ENCODE peak calls at places on chromosomes 16 and 17, in four cellular contexts. D, F, E and O are unnamed samples. For H3K36me3, the result is how much of the 10 kb centered on the place peaks cover.

GRCh38 chr17:75319818-75320691 is 30.8 kb upstream of the SLC25A19 start:
- DNase-seq in D (peak), F (no peak), E (peak), O (no peak)

GRCh38 chr17:50186661-50187402 is 14.6 kb downstream of the COL1A1 start:
- DNase-seq in E (peak), D (peak), F (no peak), O (no peak)

GRCh38 chr16:53220585-53220984 is 165.8 kb downstream of the CHD9 start:
- DNase-seq in D (peak), E (no peak), F (no peak), O (no peak)

GRCh38 chr17:73492802-73493139 is 151.5 kb downstream of the SDK2 start:
- DNase-seq in E (no peak), D (no peak), F (no peak), O (no peak)

GRCh38 chr16:56888806-56889205 is 23.8 kb downstream of the SLC12A3 start:
- DNase-seq in E (no peak), F (no peak), D (no peak), O (no peak)

GRCh38 chr16:13062219-13062618 is 160.8 kb downstream of the SHISA9 start:
- DNase-seq in F (no peak), E (no peak), D (no peak), O (no peak)

GRCh38 chr16:89193021-89193575 is 7.2 kb downstream of the SLC22A31 start:
- DNase-seq in D (peak), F (peak), E (no peak), O (peak)

GRCh38 chr17:77312786-77313599 is 172.2 kb downstream of the SEC14L1 start:
- DNase-seq in F (peak), E (peak), D (peak), O (no peak)

GRCh38 chr16:11896776-11897175 is 19.0 kb downstream of the GSPT1 start:
- DNase-seq in D (peak), E (peak), F (no peak), O (peak)

GRCh38 chr17:83173997-83174858 is 94.8 kb downstream of the METRNL start:
- DNase-seq in D (peak), E (no peak), F (no peak), O (no peak)

GRCh38 chr17:47678196-47678595 is 15.8 kb upstream of the TBKBP1 start:
- DNase-seq in F (no peak), D (no peak), E (no peak), O (no peak)

GRCh38 chr17:64077409-64077808 is 52.5 kb downstream of the ERN1 start:
- DNase-seq in D (peak), E (peak), F (no peak), O (peak)
- H3K36me3 ChIP-seq in D (under half), E (under half), F (under half), O (under half)

GRCh38 chr17:1730345-1731193 is 6.1 kb downstream of the WDR81 start:
- DNase-seq in D (peak), F (peak), E (peak), O (peak)

GRCh38 chr17:1732241-1733046 is 7.9 kb downstream of the WDR81 start:
- DNase-seq in F (no peak), E (no peak), D (no peak), O (no peak)

GRCh38 chr17:1730004-1730344 is 5.5 kb downstream of the WDR81 start:
- DNase-seq in D (no peak), F (no peak), E (no peak), O (no peak)

GRCh38 chr17:1733047-1733357 is 8.5 kb downstream of the WDR81 start:
- DNase-seq in E (no peak), D (no peak), F (no peak), O (no peak)

GRCh38 chr17:1731194-1731506 is 6.6 kb downstream of the WDR81 start:
- DNase-seq in F (no peak), E (no peak), D (no peak), O (no peak)
- H3K36me3 ChIP-seq in F (half or more), E (under half), D (under half), O (under half)

DNA sequence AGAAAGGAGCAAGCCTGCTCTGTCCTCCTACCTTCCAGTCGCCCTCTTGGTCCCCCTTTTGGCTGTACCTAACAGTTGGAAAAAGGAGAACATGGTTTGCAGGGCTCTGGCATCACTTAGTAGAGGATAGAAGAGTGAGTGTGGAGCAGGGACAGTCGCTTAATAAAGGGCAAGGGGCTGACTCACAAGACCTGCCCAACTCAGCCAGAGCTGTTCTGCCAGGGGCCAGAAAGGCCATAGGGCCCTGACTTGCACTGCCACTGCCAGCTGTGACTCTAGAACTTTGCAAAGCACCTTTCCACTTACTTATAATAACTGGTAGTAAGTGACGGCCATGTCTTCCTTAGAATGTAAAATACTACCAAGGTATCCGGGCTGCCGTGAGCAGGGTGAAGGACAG is 13.5 kb downstream of the PRMT7 start:
- DNase-seq in E (no peak), F (no peak), D (no peak), O (no peak)
- H3K36me3 ChIP-seq in E (under half), F (half or more), D (under half), O (under half)

DNA sequence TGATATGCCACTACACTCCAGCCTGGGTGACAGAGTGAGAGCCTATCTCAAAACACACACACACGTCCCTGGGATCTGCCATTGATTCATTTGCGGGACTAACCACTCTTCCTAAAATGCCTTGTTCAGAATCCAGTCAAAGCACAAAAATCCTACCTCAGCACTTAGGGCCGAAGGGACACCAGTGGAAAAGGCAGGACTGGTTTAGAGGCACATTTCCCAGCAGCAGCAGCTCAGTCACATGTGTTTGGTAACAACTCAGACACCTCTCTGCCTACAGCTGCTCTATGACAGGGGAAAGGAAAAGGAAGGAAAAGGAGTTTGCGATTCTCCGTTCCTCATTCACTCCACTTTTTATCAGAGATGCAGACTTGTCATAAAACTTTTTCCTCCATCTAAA is 12.2 kb downstream of the KNOP1 start:
- DNase-seq in E (no peak), F (no peak), D (no peak), O (no peak)
- H3K36me3 ChIP-seq in E (under half), F (half or more), D (half or more), O (under half)

DNA sequence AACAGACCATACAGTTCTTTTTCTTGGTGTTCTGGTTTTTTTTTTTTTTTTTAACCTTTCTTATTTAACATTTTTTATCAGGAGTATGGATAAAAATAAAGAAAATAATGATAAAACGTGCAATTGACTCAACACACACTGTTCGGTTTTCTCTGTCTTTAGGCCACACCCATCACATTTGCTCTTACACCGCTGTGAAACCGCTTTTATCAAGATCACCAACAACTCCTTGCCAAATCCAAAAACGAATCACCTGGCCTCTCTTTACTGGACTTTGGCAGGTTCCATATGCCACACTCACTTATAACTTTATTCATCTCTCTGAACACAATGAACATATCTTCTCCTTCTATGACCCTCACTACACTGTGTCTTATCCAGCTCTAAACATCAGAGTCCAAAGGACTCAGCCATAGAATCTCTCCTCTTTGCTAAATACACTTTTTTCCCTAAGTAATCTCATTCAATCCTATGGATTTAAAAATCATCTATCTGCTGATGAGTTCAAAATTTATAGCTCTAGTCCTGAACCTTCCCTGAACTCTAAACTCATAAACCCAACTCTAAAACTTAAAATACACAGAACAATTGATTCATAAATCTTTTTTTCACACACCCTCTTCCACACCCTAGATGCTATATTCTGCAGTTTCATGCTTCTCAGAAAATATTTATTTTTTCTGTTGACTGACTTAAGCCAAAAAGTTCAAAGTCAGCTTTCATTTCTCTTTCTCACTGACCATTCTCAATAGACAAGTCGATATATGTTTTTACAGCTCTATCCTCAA is 800.6 kb upstream of the SOX9 start:
- DNase-seq in D (no peak), F (no peak), E (no peak), O (no peak)
- H3K36me3 ChIP-seq in D (under half), F (under half), E (under half), O (under half)

DNA sequence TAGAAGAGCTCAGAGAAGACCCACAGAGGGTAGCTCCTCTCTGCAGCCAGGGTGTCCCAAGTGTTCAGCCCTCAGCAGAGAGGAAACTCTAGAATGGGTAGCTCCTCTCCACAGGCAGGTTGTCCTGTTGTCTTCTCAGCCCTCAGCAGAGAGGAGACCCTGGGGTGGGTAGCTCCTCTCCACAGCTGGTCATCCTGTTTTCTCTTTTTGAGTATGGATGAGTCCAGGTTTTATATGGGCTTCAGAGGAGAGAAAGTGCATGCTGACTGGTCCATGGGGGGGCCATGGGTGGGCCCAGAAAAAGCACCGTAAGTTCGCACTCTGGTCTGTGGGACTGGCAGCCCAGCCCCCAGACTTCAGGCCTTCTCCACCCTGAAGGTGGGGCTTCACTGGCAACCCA is 48.4 kb downstream of the ESRP2 start:
- DNase-seq in F (no peak), E (no peak), D (no peak), O (no peak)
- H3K36me3 ChIP-seq in F (half or more), E (under half), D (under half), O (under half)

GRCh38 chr17:17808706-17809432 is 27.9 kb downstream of the SREBF1 start:
- DNase-seq in D (peak), F (no peak), E (peak), O (peak)
- H3K36me3 ChIP-seq in D (half or more), F (under half), E (under half), O (under half)